ENCODE peak calls at places on chromosomes 12 and 14, in five cellular contexts. K is IMR-90, L is NCI-H1436, T is neural progenitor cell, F is iPS DF 6.9. O is an unnamed sample.

GRCh38 chr12:112850343-112850742 is 56.4 kb upstream of the OAS1 start:
- DNase-seq in K (no peak), F (no peak), T (no peak), L (no peak), O (no peak)

GRCh38 chr14:20609215-20610001 is 18.2 kb upstream of the RNASE12 start:
- DNase-seq in K (peak; percentile 86), F (no peak), T (peak; percentile 92), L (peak; percentile 77), O (peak; percentile 77)

GRCh38 chr12:7832059-7832696 is 40.5 kb downstream of the SLC2A14 start:
- DNase-seq in F (peak; percentile 76), L (peak; percentile 9), T (peak; percentile 58), K (peak; percentile 71), O (no peak)

GRCh38 chr12:9221476-9221875 is 13.3 kb upstream of the PZP start:
- DNase-seq in K (no peak), F (no peak), T (no peak), L (no peak), O (no peak)

GRCh38 chr12:32367381-32367780 is 32.0 kb upstream of the FGD4 start:
- DNase-seq in L (no peak), K (no peak), T (no peak), F (no peak), O (no peak)

GRCh38 chr14:24398298-24398942 is 383 bp upstream of the NYNRIN start:
- DNase-seq in L (no peak), F (no peak), T (peak; percentile 60), K (no peak), O (no peak)

GRCh38 chr12:101891462-101891971 is 14.1 kb downstream of the DRAM1 start:
- DNase-seq in T (no peak), K (peak; percentile 95), L (no peak), F (no peak), O (no peak)

GRCh38 chr12:26036877-26037276 is 78.4 kb downstream of the RASSF8 start:
- DNase-seq in T (no peak), L (no peak), K (no peak), F (no peak), O (no peak)

GRCh38 chr12:93918262-93918661 is 230.1 kb upstream of the PLXNC1 start:
- DNase-seq in F (no peak), T (no peak), L (no peak), K (peak; percentile 75), O (no peak)

GRCh38 chr12:80632835-80633234 is 74.6 kb upstream of the MYF6 start:
- DNase-seq in F (peak; percentile 55), T (peak; percentile 73), L (no peak), K (no peak), O (no peak)

GRCh38 chr14:59217011-59217410 is 28.5 kb downstream of the DAAM1 start:
- DNase-seq in T (no peak), L (no peak), K (no peak), F (no peak), O (no peak)